ENCODE peak calls at places on chromosomes 16 and 17, in four cellular contexts. Q is AG10803, W is choroid plexus epithelial cell, Z is heart right ventricle. N is an unnamed sample.

GRCh38 chr16:2143874-2144485 is 4.4 kb upstream of the RAB26 start:
- DNase-seq in W (no peak), Z (no peak), Q (no peak), N (no peak)

GRCh38 chr17:78346605-78347250 is 13.1 kb downstream of the SOCS3 start:
- DNase-seq in Z (no peak), W (no peak), Q (no peak), N (no peak)

GRCh38 chr16:15650698-15651161 is 685 bp downstream of the NDE1 start:
- DNase-seq in W (peak; percentile 29), Q (no peak), Z (no peak), N (no peak)

GRCh38 chr16:86772671-86773338 is 194.5 kb downstream of the FOXL1 start:
- DNase-seq in W (peak; percentile 42), Q (peak; percentile 88), Z (no peak), N (no peak)

GRCh38 chr16:46747777-46748651 is at the start of gene MYLK3:
- DNase-seq in W (peak; percentile 65), Q (peak; percentile 17), Z (peak; percentile 69), N (peak; percentile 81)

GRCh38 chr16:84396537-84397008 is 28.2 kb downstream of the ATP2C2 start:
- DNase-seq in Q (no peak), Z (no peak), W (peak; percentile 13), N (no peak)

GRCh38 chr17:9098242-9098641 is 76.9 kb downstream of the NTN1 start:
- DNase-seq in Q (no peak), Z (no peak), W (no peak), N (no peak)

GRCh38 chr16:70674221-70675014 is 11.4 kb downstream of the MTSS2 start:
- DNase-seq in Q (no peak), W (no peak), Z (no peak), N (no peak)

GRCh38 chr17:73182616-73183310 is 10.1 kb upstream of the COG1 start:
- DNase-seq in W (no peak), Q (no peak), Z (no peak), N (no peak)

GRCh38 chr17:50864747-50865059 is 1.5 kb downstream of the TOB1 start:
- DNase-seq in Q (no peak), W (no peak), Z (no peak), N (no peak)

GRCh38 chr17:43767713-43768059 is 9.1 kb upstream of the SOST start:
- DNase-seq in Z (no peak), W (no peak), Q (no peak), N (no peak)

GRCh38 chr17:61405047-61405685 is 5.5 kb downstream of the TBX2 start:
- DNase-seq in W (no peak), Z (no peak), Q (no peak), N (peak; percentile 86)

DNA sequence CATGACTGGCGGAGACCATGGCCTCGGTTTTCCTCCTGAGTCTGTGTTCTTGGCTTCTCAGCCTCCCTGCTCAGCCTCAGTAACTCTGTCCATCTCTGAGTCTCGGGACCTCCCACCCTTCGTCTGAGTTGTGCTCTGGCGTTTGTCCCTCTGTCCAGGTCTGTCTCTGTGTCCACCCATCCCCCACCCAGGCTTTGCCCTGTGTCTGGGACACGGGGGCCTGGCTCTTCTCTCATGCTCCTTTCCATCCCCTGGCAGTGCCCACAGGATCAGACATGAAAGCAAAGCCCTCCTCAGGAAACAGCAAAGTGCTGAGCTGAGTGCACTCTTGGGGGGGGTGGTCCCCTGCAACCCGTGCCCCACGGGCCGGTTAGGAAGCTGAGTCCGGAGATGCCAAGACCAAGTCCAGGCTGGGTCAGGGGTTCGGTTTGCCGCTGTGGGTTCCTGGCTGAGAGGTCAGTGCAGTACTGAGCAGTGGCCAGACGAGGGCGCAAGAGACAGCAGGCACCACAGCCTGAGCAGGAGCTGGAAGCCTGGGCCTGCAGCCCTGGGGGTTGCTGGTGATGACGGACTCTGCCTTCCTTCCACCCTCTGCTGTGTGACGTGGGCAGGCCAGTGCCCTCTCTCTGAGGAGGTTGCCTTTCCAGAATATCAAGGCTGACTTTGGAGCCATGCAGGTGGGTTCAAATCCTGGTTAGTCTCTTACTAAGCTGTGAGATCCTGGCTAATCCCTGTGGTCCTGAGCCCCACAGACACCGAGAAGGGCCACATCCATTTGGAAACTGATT is 2.5 kb downstream of the P2RX1 start:
- DNase-seq in Z (peak; percentile 86), Q (peak; percentile 56), W (peak; percentile 81), N (no peak)
- H3K4me3 ChIP-seq in Z (no peak overlapping the region), Q (no peak overlapping the region), W (no peak overlapping the region), N (peak overlapping the region; percentile 38)

GRCh38 chr17:44967026-44967906 is 837 bp downstream of the C1QL1 start:
- DNase-seq in Z (no peak), Q (no peak), W (no peak), N (peak; percentile 78)

GRCh38 chr17:44968225-44969143 is at the start of gene C1QL1:
- DNase-seq in Q (peak; percentile 85), W (peak; percentile 92), Z (peak; percentile 94), N (peak; percentile 99)

GRCh38 chr17:44965491-44966234 is 2.4 kb downstream of the C1QL1 start:
- DNase-seq in W (no peak), Q (no peak), Z (no peak), N (no peak)

GRCh38 chr17:44967907-44968224 is 237 bp downstream of the C1QL1 start:
- DNase-seq in Z (no peak), W (no peak), Q (no peak), N (no peak)

GRCh38 chr17:44966348-44967025 is 1.6 kb downstream of the C1QL1 start:
- DNase-seq in W (no peak), Z (no peak), Q (no peak), N (no peak)
- H3K4me3 ChIP-seq in W (no peak overlapping the region), Z (no peak overlapping the region), Q (no peak overlapping the region), N (no peak overlapping the region)

DNA sequence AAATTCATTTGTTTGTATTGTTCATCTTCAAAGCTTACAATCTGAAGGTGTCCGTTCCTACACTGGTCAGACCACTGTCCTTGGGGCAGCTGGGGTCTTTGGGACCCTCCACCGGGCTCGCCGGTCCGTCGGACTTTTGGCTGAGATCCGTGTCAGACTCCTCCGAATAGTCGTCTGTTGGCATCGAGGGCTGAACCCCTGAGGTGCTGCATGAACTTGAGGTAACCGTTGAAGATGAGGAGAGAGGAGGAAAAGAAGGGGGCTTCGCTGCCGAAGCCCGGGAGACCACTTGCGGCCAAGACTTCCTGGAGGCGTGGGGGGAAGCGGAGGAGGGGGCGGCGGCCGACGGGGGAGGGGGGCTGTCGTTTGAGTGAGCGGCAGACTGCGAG is 260.8 kb downstream of the ZFHX3 start:
- DNase-seq in W (no peak), Q (no peak), Z (no peak), N (no peak)
- H3K4me3 ChIP-seq in W (peak overlapping the region; percentile 79), Q (peak overlapping the region; percentile 67), Z (peak overlapping the region; percentile 17), N (peak overlapping the region; percentile 55)

GRCh38 chr17:63621229-63621683 is 961 bp upstream of the MAP3K3 start:
- DNase-seq in Z (no peak), Q (no peak), W (no peak), N (no peak)
- H3K4me3 ChIP-seq in Z (peak overlapping the region; percentile 52), Q (peak overlapping the region; percentile 82), W (peak overlapping the region; percentile 79), N (peak overlapping the region; percentile 75)

GRCh38 chr16:9099131-9099625 is 7.7 kb downstream of the HAPSTR1 start:
- DNase-seq in W (no peak), Q (peak; percentile 50), Z (no peak), N (no peak)
- H3K4me3 ChIP-seq in W (no peak overlapping the region), Q (no peak overlapping the region), Z (no peak overlapping the region), N (no peak overlapping the region)

GRCh38 chr16:51766739-51767138 is 615.7 kb upstream of the SALL1 start:
- DNase-seq in W (no peak), Q (no peak), Z (no peak), N (no peak)
- H3K4me3 ChIP-seq in W (no peak overlapping the region), Q (no peak overlapping the region), Z (no peak overlapping the region), N (no peak overlapping the region)

GRCh38 chr17:82754297-82755208 is 2.7 kb downstream of the TBCD start:
- DNase-seq in Q (no peak), W (peak; percentile 30), Z (no peak), N (no peak)
- H3K4me3 ChIP-seq in Q (no peak overlapping the region), W (no peak overlapping the region), Z (no peak overlapping the region), N (no peak overlapping the region)